ENCODE peak calls at places on chromosome 3, in nine cellular contexts. One of them, this sample, is unnamed.

GRCh38 chr3:181616088-181617070 is 95.3 kb upstream of the SOX2 start:
- DNase-seq in sigmoid colon: no peak
- DNase-seq in GM12864: no peak
- DNase-seq in CD4-positive, alpha-beta T cell: no peak
- DNase-seq in RWPE1: no peak
- DNase-seq in cardiac fibroblast: no peak
- DNase-seq in psoas muscle: no peak
- DNase-seq in endothelial cell: no peak
- DNase-seq in A673: peak; percentile 9
- DNase-seq in this sample: no peak

GRCh38 chr3:160134454-160134853 is 90.8 kb upstream of the C3orf80 start:
- DNase-seq in sigmoid colon: no peak
- DNase-seq in GM12864: no peak
- DNase-seq in CD4-positive, alpha-beta T cell: no peak
- DNase-seq in RWPE1: no peak
- DNase-seq in cardiac fibroblast: no peak
- DNase-seq in psoas muscle: no peak
- DNase-seq in endothelial cell: no peak
- DNase-seq in A673: no peak
- DNase-seq in this sample: no peak

GRCh38 chr3:31908391-31909097 is 72.5 kb downstream of the OSBPL10 start:
- DNase-seq in sigmoid colon: no peak
- DNase-seq in GM12864: no peak
- DNase-seq in CD4-positive, alpha-beta T cell: no peak
- DNase-seq in RWPE1: no peak
- DNase-seq in cardiac fibroblast: no peak
- DNase-seq in psoas muscle: no peak
- DNase-seq in endothelial cell: peak; percentile 16
- DNase-seq in A673: no peak
- DNase-seq in this sample: no peak

GRCh38 chr3:115322901-115323300 is 175.8 kb upstream of the ZBTB20 start:
- DNase-seq in sigmoid colon: no peak
- DNase-seq in GM12864: no peak
- DNase-seq in CD4-positive, alpha-beta T cell: no peak
- DNase-seq in RWPE1: no peak
- DNase-seq in cardiac fibroblast: no peak
- DNase-seq in psoas muscle: no peak
- DNase-seq in endothelial cell: no peak
- DNase-seq in A673: no peak
- DNase-seq in this sample: no peak

GRCh38 chr3:25576836-25577454 is 87.8 kb downstream of the TOP2B start:
- DNase-seq in sigmoid colon: no peak
- DNase-seq in GM12864: no peak
- DNase-seq in CD4-positive, alpha-beta T cell: no peak
- DNase-seq in RWPE1: no peak
- DNase-seq in cardiac fibroblast: no peak
- DNase-seq in psoas muscle: no peak
- DNase-seq in endothelial cell: no peak
- DNase-seq in A673: no peak
- DNase-seq in this sample: no peak

GRCh38 chr3:71551286-71551919 is 32.1 kb downstream of the FOXP1 start:
- DNase-seq in sigmoid colon: no peak
- DNase-seq in GM12864: no peak
- DNase-seq in CD4-positive, alpha-beta T cell: no peak
- DNase-seq in RWPE1: no peak
- DNase-seq in cardiac fibroblast: peak; percentile 20
- DNase-seq in psoas muscle: no peak
- DNase-seq in endothelial cell: no peak
- DNase-seq in A673: peak; percentile 3
- DNase-seq in this sample: no peak

GRCh38 chr3:38281895-38282686 is at the start of gene SLC22A14:
- DNase-seq in sigmoid colon: no peak
- DNase-seq in GM12864: no peak
- DNase-seq in CD4-positive, alpha-beta T cell: no peak
- DNase-seq in RWPE1: no peak
- DNase-seq in cardiac fibroblast: no peak
- DNase-seq in psoas muscle: no peak
- DNase-seq in endothelial cell: no peak
- DNase-seq in A673: no peak
- DNase-seq in this sample: no peak

GRCh38 chr3:37338500-37338899 is 164.1 kb upstream of the LRRFIP2 start:
- DNase-seq in sigmoid colon: no peak
- DNase-seq in GM12864: no peak
- DNase-seq in CD4-positive, alpha-beta T cell: no peak
- DNase-seq in RWPE1: no peak
- DNase-seq in cardiac fibroblast: peak; percentile 70
- DNase-seq in psoas muscle: no peak
- DNase-seq in endothelial cell: no peak
- DNase-seq in A673: peak; percentile 66
- DNase-seq in this sample: no peak

GRCh38 chr3:11784962-11785361 is 61.7 kb downstream of the TAMM41 start:
- DNase-seq in sigmoid colon: no peak
- DNase-seq in GM12864: peak; percentile 8
- DNase-seq in CD4-positive, alpha-beta T cell: no peak
- DNase-seq in RWPE1: no peak
- DNase-seq in cardiac fibroblast: no peak
- DNase-seq in psoas muscle: no peak
- DNase-seq in endothelial cell: no peak
- DNase-seq in A673: no peak
- DNase-seq in this sample: peak; percentile 29

GRCh38 chr3:65961733-65962132 is 77.0 kb downstream of the MAGI1 start:
- DNase-seq in sigmoid colon: no peak
- DNase-seq in GM12864: no peak
- DNase-seq in CD4-positive, alpha-beta T cell: no peak
- DNase-seq in RWPE1: no peak
- DNase-seq in cardiac fibroblast: no peak
- DNase-seq in psoas muscle: no peak
- DNase-seq in endothelial cell: no peak
- DNase-seq in A673: no peak
- DNase-seq in this sample: no peak

GRCh38 chr3:108153451-108153981 is 62.7 kb upstream of the CD47 start:
- DNase-seq in sigmoid colon: no peak
- DNase-seq in GM12864: peak; percentile 36
- DNase-seq in CD4-positive, alpha-beta T cell: peak; percentile 26
- DNase-seq in RWPE1: peak; percentile 5
- DNase-seq in cardiac fibroblast: peak; percentile 70
- DNase-seq in psoas muscle: no peak
- DNase-seq in endothelial cell: peak; percentile 40
- DNase-seq in A673: peak; percentile 89
- DNase-seq in this sample: peak; percentile 46

GRCh38 chr3:159770998-159771397 is 217.6 kb upstream of the IL12A start:
- DNase-seq in sigmoid colon: no peak
- DNase-seq in GM12864: no peak
- DNase-seq in CD4-positive, alpha-beta T cell: no peak
- DNase-seq in RWPE1: no peak
- DNase-seq in cardiac fibroblast: no peak
- DNase-seq in psoas muscle: no peak
- DNase-seq in endothelial cell: no peak
- DNase-seq in A673: no peak
- DNase-seq in this sample: no peak

DNA sequence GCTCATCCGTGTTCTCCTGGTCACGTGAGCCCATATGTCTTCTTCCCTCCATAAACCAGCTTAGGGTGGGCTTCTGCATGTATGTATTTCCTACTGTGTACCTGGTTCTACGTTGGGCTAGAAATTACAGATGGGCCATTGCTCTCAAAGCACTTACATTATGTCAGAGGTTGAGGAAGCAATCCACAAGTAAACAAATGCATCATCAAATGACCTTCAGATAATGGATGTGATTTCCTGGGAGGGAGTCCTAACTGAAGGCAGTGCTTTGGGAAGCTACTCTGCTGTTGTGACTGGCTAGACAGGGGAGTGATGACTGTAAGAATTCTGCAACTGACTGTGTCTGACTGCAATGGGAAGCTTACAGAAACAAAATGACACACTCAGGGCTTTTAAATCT is 71.1 kb upstream of the PRR23E start:
- DNase-seq in sigmoid colon: no peak
- DNase-seq in GM12864: no peak
- DNase-seq in CD4-positive, alpha-beta T cell: no peak
- DNase-seq in RWPE1: no peak
- DNase-seq in cardiac fibroblast: no peak
- DNase-seq in psoas muscle: no peak
- DNase-seq in endothelial cell: no peak
- DNase-seq in A673: no peak
- DNase-seq in this sample: no peak
- TF ChIP-seq CTCF in sigmoid colon: no peak
- TF ChIP-seq CTCF in GM12864: no peak
- TF ChIP-seq CTCF in CD4-positive, alpha-beta T cell: no peak
- TF ChIP-seq CTCF in RWPE1: no peak
- TF ChIP-seq CTCF in cardiac fibroblast: no peak
- TF ChIP-seq CTCF in psoas muscle: no peak
- TF ChIP-seq CTCF in endothelial cell: no peak
- TF ChIP-seq CTCF in A673: no peak
- TF ChIP-seq CTCF in this sample: no peak

DNA sequence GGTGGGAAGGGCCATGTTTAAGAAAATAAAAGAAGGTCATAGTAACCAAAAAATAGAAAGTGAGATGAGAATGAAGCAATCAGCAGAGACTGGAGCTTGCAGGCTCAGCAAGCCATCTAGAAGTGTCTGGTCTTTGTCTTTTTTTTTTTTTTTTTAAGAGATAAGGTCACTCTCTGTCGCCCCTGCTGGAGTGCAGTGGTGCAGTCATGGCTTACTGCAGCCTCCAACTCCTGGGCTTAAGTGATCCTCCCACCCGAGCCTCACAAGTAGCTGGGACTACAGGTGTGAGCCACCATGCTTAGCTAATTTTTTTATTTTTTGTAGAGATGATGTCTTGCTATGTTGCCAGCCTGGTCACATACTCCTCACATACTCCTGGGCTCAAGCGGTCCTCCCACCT is 36.2 kb downstream of the GXYLT2 start:
- DNase-seq in sigmoid colon: no peak
- DNase-seq in GM12864: no peak
- DNase-seq in CD4-positive, alpha-beta T cell: no peak
- DNase-seq in RWPE1: no peak
- DNase-seq in cardiac fibroblast: peak; percentile 7
- DNase-seq in psoas muscle: no peak
- DNase-seq in endothelial cell: no peak
- DNase-seq in A673: peak; percentile 7
- DNase-seq in this sample: no peak
- TF ChIP-seq CTCF in sigmoid colon: no peak
- TF ChIP-seq CTCF in GM12864: peak; percentile 45
- TF ChIP-seq CTCF in CD4-positive, alpha-beta T cell: no peak
- TF ChIP-seq CTCF in RWPE1: no peak
- TF ChIP-seq CTCF in cardiac fibroblast: no peak
- TF ChIP-seq CTCF in psoas muscle: no peak
- TF ChIP-seq CTCF in endothelial cell: no peak
- TF ChIP-seq CTCF in A673: peak; percentile 13
- TF ChIP-seq CTCF in this sample: no peak

DNA sequence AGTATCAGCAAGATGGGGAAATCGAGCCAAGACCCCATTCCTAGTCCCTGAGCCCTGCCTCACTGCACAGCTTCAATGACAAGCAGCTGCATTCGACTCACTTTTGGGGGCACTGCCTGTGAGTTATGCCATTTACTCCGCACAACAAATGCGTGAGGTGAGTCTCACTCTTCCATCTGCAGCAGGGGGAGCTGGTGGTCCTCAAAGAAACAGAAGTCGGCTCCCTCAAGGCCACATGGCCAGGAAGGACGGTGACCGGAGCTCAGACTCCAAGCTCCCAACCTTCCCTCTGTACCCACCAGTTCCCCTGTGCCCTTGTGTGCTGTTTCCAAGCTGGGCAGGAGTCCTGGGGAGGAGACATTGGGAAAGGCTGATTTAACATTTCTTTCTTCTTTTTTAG is 127.7 kb upstream of the IQSEC1 start:
- DNase-seq in sigmoid colon: no peak
- DNase-seq in GM12864: no peak
- DNase-seq in CD4-positive, alpha-beta T cell: no peak
- DNase-seq in RWPE1: no peak
- DNase-seq in cardiac fibroblast: no peak
- DNase-seq in psoas muscle: no peak
- DNase-seq in endothelial cell: peak; percentile 34
- DNase-seq in A673: no peak
- DNase-seq in this sample: no peak
- TF ChIP-seq CTCF in sigmoid colon: no peak
- TF ChIP-seq CTCF in GM12864: peak; percentile 13
- TF ChIP-seq CTCF in CD4-positive, alpha-beta T cell: no peak
- TF ChIP-seq CTCF in RWPE1: no peak
- TF ChIP-seq CTCF in cardiac fibroblast: peak; percentile 5
- TF ChIP-seq CTCF in psoas muscle: no peak
- TF ChIP-seq CTCF in endothelial cell: no peak
- TF ChIP-seq CTCF in A673: peak; percentile 14
- TF ChIP-seq CTCF in this sample: peak; percentile 15

DNA sequence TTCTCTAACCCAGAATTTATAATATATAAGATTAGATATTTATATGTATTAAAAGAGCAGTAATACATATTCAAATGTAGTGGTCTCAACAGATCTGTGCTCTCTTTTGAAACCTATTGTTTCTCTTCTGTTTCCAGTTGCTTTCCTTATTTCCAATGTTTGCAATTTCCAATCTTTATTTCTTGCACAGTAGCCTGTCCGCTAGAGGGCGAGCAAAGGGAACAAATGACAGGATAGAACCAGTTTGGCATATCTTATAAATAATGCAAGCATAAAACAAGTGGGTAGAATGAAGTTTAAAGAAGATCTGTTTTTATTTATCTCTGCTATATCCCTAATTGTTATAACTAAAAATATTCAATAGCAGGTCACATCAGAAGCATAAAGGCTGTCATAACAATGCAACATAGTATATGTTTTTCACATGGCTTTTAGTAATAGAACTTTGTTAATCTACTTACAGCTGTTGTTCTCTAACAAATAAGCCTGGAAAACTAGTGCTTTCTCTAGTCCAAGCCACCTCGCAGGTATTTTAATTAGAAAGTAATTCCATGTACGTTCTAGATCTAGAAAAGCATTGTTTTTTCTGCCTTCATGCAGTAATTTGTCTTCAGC is 15.1 kb upstream of the TCAIM start:
- DNase-seq in sigmoid colon: peak; percentile 80
- DNase-seq in GM12864: peak; percentile 10
- DNase-seq in CD4-positive, alpha-beta T cell: peak; percentile 46
- DNase-seq in RWPE1: peak; percentile 16
- DNase-seq in cardiac fibroblast: peak; percentile 82
- DNase-seq in psoas muscle: peak; percentile 42
- DNase-seq in endothelial cell: peak; percentile 65
- DNase-seq in A673: peak; percentile 69
- DNase-seq in this sample: peak; percentile 20
- TF ChIP-seq CTCF in sigmoid colon: peak; percentile 70
- TF ChIP-seq CTCF in GM12864: peak; percentile 68
- TF ChIP-seq CTCF in CD4-positive, alpha-beta T cell: peak; percentile 90
- TF ChIP-seq CTCF in RWPE1: peak; percentile 88
- TF ChIP-seq CTCF in cardiac fibroblast: peak; percentile 81
- TF ChIP-seq CTCF in psoas muscle: peak; percentile 86
- TF ChIP-seq CTCF in endothelial cell: peak; percentile 81
- TF ChIP-seq CTCF in A673: peak; percentile 72
- TF ChIP-seq CTCF in this sample: peak; percentile 95

This sample was measured in GM10248.